ENCODE peak calls at places on chromosomes 7 and 10, in six cellular contexts. One of them, this sample, is unnamed.

GRCh38 chr10:31838065-31838464 is 90.6 kb downstream of the ARHGAP12 start:
- DNase-seq in astrocyte of the spinal cord: no peak
- DNase-seq in IMR-90: no peak
- DNase-seq in pancreas: no peak
- DNase-seq in nephron progenitor cell: no peak
- DNase-seq in cardiac fibroblast: no peak
- DNase-seq in this sample: no peak

GRCh38 chr7:42661312-42661711 is 250.6 kb downstream of the C7orf25 start:
- DNase-seq in astrocyte of the spinal cord: peak; percentile 72
- DNase-seq in IMR-90: no peak
- DNase-seq in pancreas: no peak
- DNase-seq in nephron progenitor cell: no peak
- DNase-seq in cardiac fibroblast: peak; percentile 73
- DNase-seq in this sample: no peak

GRCh38 chr10:105384056-105384455 is 743.0 kb downstream of the SORCS3 start:
- DNase-seq in astrocyte of the spinal cord: no peak
- DNase-seq in IMR-90: no peak
- DNase-seq in pancreas: no peak
- DNase-seq in nephron progenitor cell: no peak
- DNase-seq in cardiac fibroblast: no peak
- DNase-seq in this sample: no peak

GRCh38 chr7:108308913-108309312 is 147.3 kb downstream of the NRCAM start:
- DNase-seq in astrocyte of the spinal cord: peak; percentile 69
- DNase-seq in IMR-90: no peak
- DNase-seq in pancreas: no peak
- DNase-seq in nephron progenitor cell: no peak
- DNase-seq in cardiac fibroblast: peak; percentile 85
- DNase-seq in this sample: no peak

GRCh38 chr7:125934539-125934938 is 1004.9 kb upstream of the POT1 start:
- DNase-seq in astrocyte of the spinal cord: no peak
- DNase-seq in IMR-90: no peak
- DNase-seq in pancreas: no peak
- DNase-seq in nephron progenitor cell: no peak
- DNase-seq in cardiac fibroblast: no peak
- DNase-seq in this sample: no peak

GRCh38 chr10:86083206-86083605 is 283.4 kb downstream of the GRID1 start:
- DNase-seq in astrocyte of the spinal cord: no peak
- DNase-seq in IMR-90: no peak
- DNase-seq in pancreas: no peak
- DNase-seq in nephron progenitor cell: no peak
- DNase-seq in cardiac fibroblast: no peak
- DNase-seq in this sample: no peak

GRCh38 chr7:137579913-137580640 is 236.5 kb upstream of the PTN start:
- DNase-seq in astrocyte of the spinal cord: peak; percentile 95
- DNase-seq in IMR-90: peak; percentile 95
- DNase-seq in pancreas: no peak
- DNase-seq in nephron progenitor cell: no peak
- DNase-seq in cardiac fibroblast: peak; percentile 75
- DNase-seq in this sample: no peak

GRCh38 chr10:43398939-43399871 is 9.8 kb downstream of the HNRNPF start:
- DNase-seq in astrocyte of the spinal cord: peak; percentile 37
- DNase-seq in IMR-90: peak; percentile 72
- DNase-seq in pancreas: no peak
- DNase-seq in nephron progenitor cell: no peak
- DNase-seq in cardiac fibroblast: peak; percentile 41
- DNase-seq in this sample: no peak

GRCh38 chr7:1767524-1767923 is 97.4 kb downstream of the ELFN1 start:
- DNase-seq in astrocyte of the spinal cord: no peak
- DNase-seq in IMR-90: no peak
- DNase-seq in pancreas: no peak
- DNase-seq in nephron progenitor cell: no peak
- DNase-seq in cardiac fibroblast: no peak
- DNase-seq in this sample: no peak

GRCh38 chr7:47180268-47180826 is 401.6 kb downstream of the TNS3 start:
- DNase-seq in astrocyte of the spinal cord: peak; percentile 72
- DNase-seq in IMR-90: peak; percentile 72
- DNase-seq in pancreas: peak; percentile 73
- DNase-seq in nephron progenitor cell: peak; percentile 67
- DNase-seq in cardiac fibroblast: peak; percentile 79
- DNase-seq in this sample: peak; percentile 36

GRCh38 chr10:61410353-61410752 is 42.8 kb downstream of the TMEM26 start:
- DNase-seq in astrocyte of the spinal cord: no peak
- DNase-seq in IMR-90: no peak
- DNase-seq in pancreas: no peak
- DNase-seq in nephron progenitor cell: no peak
- DNase-seq in cardiac fibroblast: no peak
- DNase-seq in this sample: no peak

GRCh38 chr7:101993311-101993710 is 175.9 kb downstream of the CUX1 start:
- DNase-seq in astrocyte of the spinal cord: no peak
- DNase-seq in IMR-90: no peak
- DNase-seq in pancreas: no peak
- DNase-seq in nephron progenitor cell: no peak
- DNase-seq in cardiac fibroblast: no peak
- DNase-seq in this sample: no peak

GRCh38 chr7:45391618-45392451 is 182.3 kb upstream of the ADCY1 start:
- DNase-seq in astrocyte of the spinal cord: no peak
- DNase-seq in IMR-90: no peak
- DNase-seq in pancreas: no peak
- DNase-seq in nephron progenitor cell: no peak
- DNase-seq in cardiac fibroblast: no peak
- DNase-seq in this sample: no peak
- TF ChIP-seq CTCF in astrocyte of the spinal cord: no peak
- TF ChIP-seq CTCF in IMR-90: no peak
- TF ChIP-seq CTCF in pancreas: no peak
- TF ChIP-seq CTCF in nephron progenitor cell: no peak
- TF ChIP-seq CTCF in cardiac fibroblast: no peak
- TF ChIP-seq CTCF in this sample: no peak

DNA sequence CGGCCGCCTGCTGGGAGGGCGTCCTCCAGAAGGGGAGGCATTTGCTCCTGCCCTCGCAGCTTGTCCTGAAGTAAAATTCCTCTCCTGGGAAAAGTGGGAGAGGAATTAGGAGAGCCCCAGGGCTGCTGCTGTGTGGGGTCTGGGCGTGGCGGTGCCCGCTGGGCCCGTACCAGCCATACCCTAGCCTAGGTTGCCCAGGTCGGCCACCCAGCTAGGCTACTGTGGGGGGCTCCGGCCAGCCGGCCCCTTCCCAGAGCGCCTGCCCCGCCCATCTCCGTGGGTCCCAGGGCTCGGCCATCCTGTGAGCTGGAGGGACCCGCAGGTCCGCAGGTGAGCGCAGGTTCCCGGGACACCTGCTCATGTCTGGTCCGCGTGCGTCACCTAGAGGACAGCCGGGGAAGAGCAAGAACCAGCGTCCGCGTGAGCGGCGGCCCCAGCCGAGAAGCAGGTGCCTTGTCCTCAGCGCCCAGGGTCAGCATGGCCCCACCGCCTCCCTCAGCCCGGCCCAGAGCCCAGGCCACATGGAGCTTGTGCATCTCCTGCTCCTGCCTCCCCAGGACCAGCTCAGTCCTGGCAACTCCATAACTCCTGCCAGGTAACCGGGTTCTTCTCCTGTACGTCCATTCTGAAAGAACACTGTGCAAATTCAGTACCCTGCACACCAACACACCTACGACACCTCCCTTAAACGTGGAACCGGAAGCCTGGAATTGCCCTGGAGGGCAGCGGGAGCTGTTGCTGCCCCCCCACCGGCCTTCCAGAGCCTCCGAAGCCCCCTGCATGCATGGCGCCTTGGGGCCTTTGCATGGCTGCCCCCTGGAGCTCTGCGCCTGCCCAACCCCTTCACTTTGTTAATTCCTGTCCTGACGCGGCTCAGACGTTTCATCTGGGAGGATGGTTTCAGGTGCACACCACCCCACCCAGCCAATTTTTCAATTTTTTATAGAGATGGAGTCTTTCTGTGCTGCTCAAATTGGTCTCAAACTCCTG is 22.8 kb upstream of the FOXL3 start:
- DNase-seq in astrocyte of the spinal cord: no peak
- DNase-seq in IMR-90: no peak
- DNase-seq in pancreas: peak; percentile 63
- DNase-seq in nephron progenitor cell: peak; percentile 25
- DNase-seq in cardiac fibroblast: no peak
- DNase-seq in this sample: peak; percentile 70
- TF ChIP-seq CTCF in astrocyte of the spinal cord: peak; percentile 35
- TF ChIP-seq CTCF in IMR-90: peak; percentile 29
- TF ChIP-seq CTCF in pancreas: peak; percentile 54
- TF ChIP-seq CTCF in nephron progenitor cell: peak; percentile 9
- TF ChIP-seq CTCF in cardiac fibroblast: peak; percentile 9
- TF ChIP-seq CTCF in this sample: peak; percentile 50

GRCh38 chr10:104317195-104318095 is 20.8 kb downstream of the ITPRIP start:
- DNase-seq in astrocyte of the spinal cord: no peak
- DNase-seq in IMR-90: peak; percentile 81
- DNase-seq in pancreas: no peak
- DNase-seq in nephron progenitor cell: no peak
- DNase-seq in cardiac fibroblast: peak; percentile 82
- DNase-seq in this sample: no peak
- TF ChIP-seq CTCF in astrocyte of the spinal cord: no peak
- TF ChIP-seq CTCF in IMR-90: peak; percentile 1
- TF ChIP-seq CTCF in pancreas: no peak
- TF ChIP-seq CTCF in nephron progenitor cell: no peak
- TF ChIP-seq CTCF in cardiac fibroblast: no peak
- TF ChIP-seq CTCF in this sample: no peak

GRCh38 chr10:99562631-99563030 is 29.9 kb downstream of the NKX2-3 start:
- DNase-seq in astrocyte of the spinal cord: no peak
- DNase-seq in IMR-90: no peak
- DNase-seq in pancreas: no peak
- DNase-seq in nephron progenitor cell: no peak
- DNase-seq in cardiac fibroblast: no peak
- DNase-seq in this sample: no peak

GRCh38 chr10:99564361-99564760 is 31.6 kb downstream of the NKX2-3 start:
- DNase-seq in astrocyte of the spinal cord: no peak
- DNase-seq in IMR-90: no peak
- DNase-seq in pancreas: no peak
- DNase-seq in nephron progenitor cell: no peak
- DNase-seq in cardiac fibroblast: no peak
- DNase-seq in this sample: no peak

GRCh38 chr10:99558708-99559107 is 26.0 kb downstream of the NKX2-3 start:
- DNase-seq in astrocyte of the spinal cord: no peak
- DNase-seq in IMR-90: no peak
- DNase-seq in pancreas: no peak
- DNase-seq in nephron progenitor cell: no peak
- DNase-seq in cardiac fibroblast: no peak
- DNase-seq in this sample: no peak

GRCh38 chr10:99557044-99557443 is 24.3 kb downstream of the NKX2-3 start:
- DNase-seq in astrocyte of the spinal cord: no peak
- DNase-seq in IMR-90: no peak
- DNase-seq in pancreas: no peak
- DNase-seq in nephron progenitor cell: no peak
- DNase-seq in cardiac fibroblast: no peak
- DNase-seq in this sample: no peak

GRCh38 chr10:99560277-99561126 is 27.8 kb downstream of the NKX2-3 start:
- DNase-seq in astrocyte of the spinal cord: peak; percentile 23
- DNase-seq in IMR-90: peak; percentile 47
- DNase-seq in pancreas: peak; percentile 40
- DNase-seq in nephron progenitor cell: peak; percentile 76
- DNase-seq in cardiac fibroblast: peak; percentile 59
- DNase-seq in this sample: no peak
- TF ChIP-seq CTCF in astrocyte of the spinal cord: peak; percentile 63
- TF ChIP-seq CTCF in IMR-90: peak; percentile 63
- TF ChIP-seq CTCF in pancreas: peak; percentile 78
- TF ChIP-seq CTCF in nephron progenitor cell: peak; percentile 87
- TF ChIP-seq CTCF in cardiac fibroblast: peak; percentile 62
- TF ChIP-seq CTCF in this sample: peak; percentile 78

GRCh38 chr10:133122171-133122935 is 34.6 kb downstream of the ADGRA1 start:
- DNase-seq in astrocyte of the spinal cord: no peak
- DNase-seq in IMR-90: no peak
- DNase-seq in pancreas: no peak
- DNase-seq in nephron progenitor cell: no peak
- DNase-seq in cardiac fibroblast: no peak
- DNase-seq in this sample: peak; percentile 7
- TF ChIP-seq CTCF in astrocyte of the spinal cord: no peak
- TF ChIP-seq CTCF in IMR-90: no peak
- TF ChIP-seq CTCF in pancreas: no peak
- TF ChIP-seq CTCF in nephron progenitor cell: no peak
- TF ChIP-seq CTCF in cardiac fibroblast: no peak
- TF ChIP-seq CTCF in this sample: no peak

GRCh38 chr7:130982160-130982638 is 248.2 kb upstream of the KLF14 start:
- DNase-seq in astrocyte of the spinal cord: peak; percentile 53
- DNase-seq in IMR-90: peak; percentile 59
- DNase-seq in pancreas: no peak
- DNase-seq in nephron progenitor cell: no peak
- DNase-seq in cardiac fibroblast: peak; percentile 55
- DNase-seq in this sample: no peak
- TF ChIP-seq CTCF in astrocyte of the spinal cord: peak; percentile 83
- TF ChIP-seq CTCF in IMR-90: peak; percentile 62
- TF ChIP-seq CTCF in pancreas: peak; percentile 30
- TF ChIP-seq CTCF in nephron progenitor cell: peak; percentile 66
- TF ChIP-seq CTCF in cardiac fibroblast: peak; percentile 71
- TF ChIP-seq CTCF in this sample: peak; percentile 54

DNA sequence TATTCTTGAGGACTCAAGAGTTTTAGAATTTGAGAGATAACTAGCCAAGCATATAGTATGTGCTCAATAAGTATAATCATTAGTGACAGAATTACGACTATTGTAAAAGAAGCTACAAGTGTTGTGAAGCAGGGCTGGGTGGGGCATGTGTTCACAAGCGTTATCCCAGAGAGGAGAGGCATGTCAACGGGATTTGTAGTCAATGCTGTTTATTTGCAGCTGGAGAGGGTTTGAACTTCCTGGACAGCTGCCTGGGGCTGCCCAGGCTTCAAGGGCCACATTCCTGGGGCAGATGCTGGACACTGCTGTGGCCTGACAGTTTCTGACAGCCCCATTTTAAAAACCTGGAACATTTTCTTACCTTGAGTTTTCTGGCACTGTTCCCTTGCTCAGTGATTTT is 36.9 kb upstream of the CDHR3 start:
- DNase-seq in astrocyte of the spinal cord: no peak
- DNase-seq in IMR-90: no peak
- DNase-seq in pancreas: no peak
- DNase-seq in nephron progenitor cell: no peak
- DNase-seq in cardiac fibroblast: no peak
- DNase-seq in this sample: no peak
- TF ChIP-seq CTCF in astrocyte of the spinal cord: no peak
- TF ChIP-seq CTCF in IMR-90: no peak
- TF ChIP-seq CTCF in pancreas: no peak
- TF ChIP-seq CTCF in nephron progenitor cell: no peak
- TF ChIP-seq CTCF in cardiac fibroblast: no peak
- TF ChIP-seq CTCF in this sample: no peak

GRCh38 chr10:121698336-121698735 is 100.1 kb upstream of the FGFR2 start:
- DNase-seq in astrocyte of the spinal cord: no peak
- DNase-seq in IMR-90: no peak
- DNase-seq in pancreas: no peak
- DNase-seq in nephron progenitor cell: no peak
- DNase-seq in cardiac fibroblast: no peak
- DNase-seq in this sample: no peak

GRCh38 chr10:121694966-121695340 is 96.7 kb upstream of the FGFR2 start:
- DNase-seq in astrocyte of the spinal cord: no peak
- DNase-seq in IMR-90: no peak
- DNase-seq in pancreas: no peak
- DNase-seq in nephron progenitor cell: no peak
- DNase-seq in cardiac fibroblast: no peak
- DNase-seq in this sample: no peak

GRCh38 chr10:121698902-121699301 is 100.7 kb upstream of the FGFR2 start:
- DNase-seq in astrocyte of the spinal cord: no peak
- DNase-seq in IMR-90: no peak
- DNase-seq in pancreas: no peak
- DNase-seq in nephron progenitor cell: no peak
- DNase-seq in cardiac fibroblast: no peak
- DNase-seq in this sample: no peak

GRCh38 chr10:121695731-121696464 is 97.7 kb upstream of the FGFR2 start:
- DNase-seq in astrocyte of the spinal cord: no peak
- DNase-seq in IMR-90: no peak
- DNase-seq in pancreas: no peak
- DNase-seq in nephron progenitor cell: no peak
- DNase-seq in cardiac fibroblast: no peak
- DNase-seq in this sample: no peak

GRCh38 chr10:121696854-121697253 is 98.6 kb upstream of the FGFR2 start:
- DNase-seq in astrocyte of the spinal cord: no peak
- DNase-seq in IMR-90: no peak
- DNase-seq in pancreas: peak; percentile 23
- DNase-seq in nephron progenitor cell: peak; percentile 59
- DNase-seq in cardiac fibroblast: no peak
- DNase-seq in this sample: no peak
- TF ChIP-seq CTCF in astrocyte of the spinal cord: peak; percentile 38
- TF ChIP-seq CTCF in IMR-90: no peak
- TF ChIP-seq CTCF in pancreas: no peak
- TF ChIP-seq CTCF in nephron progenitor cell: peak; percentile 50
- TF ChIP-seq CTCF in cardiac fibroblast: peak; percentile 14
- TF ChIP-seq CTCF in this sample: no peak

This sample was measured in psoas muscle.